ENCODE peak calls at places on chromosome 12, in ten cellular contexts. One of them, this sample, is unnamed.

GRCh38 chr12:75481774-75482173 is 1.2 kb downstream of the GLIPR1 start:
- DNase-seq in neural progenitor cell: no peak
- DNase-seq in NCI-H1417: no peak
- DNase-seq in tibial artery: no peak
- DNase-seq in germinal center: no peak
- DNase-seq in kidney tubule cell: peak; percentile 36
- DNase-seq in NCI-H1105 treated with DMSO at 0.1 percent for 48 hours: no peak
- DNase-seq in activated naive CD4-positive, alpha-beta T cell: no peak
- DNase-seq in activated T-helper 1 cell treated with anti-CD3 and anti-CD28 coated beads, Interleukin-12 subunit alpha, Interleukin-12 subunit beta, Interleukin-2, Interleukin-4 antibody, amounts not matched to agents 30 ng/mL and 10 ng/mL and 1 ng/mL, durations not matched to agents 14 hours and 24 hours and 36 hours: no peak
- DNase-seq in NCI-H1436: no peak
- DNase-seq in this sample: no peak

GRCh38 chr12:94178886-94179285 is 30.5 kb downstream of the PLXNC1 start:
- DNase-seq in NCI-H1417: no peak
- DNase-seq in activated T-helper 1 cell treated with anti-CD3 and anti-CD28 coated beads, Interleukin-12 subunit alpha, Interleukin-12 subunit beta, Interleukin-2, Interleukin-4 antibody, amounts not matched to agents 30 ng/mL and 10 ng/mL and 1 ng/mL, durations not matched to agents 14 hours and 24 hours and 36 hours: no peak
- DNase-seq in NCI-H1105 treated with DMSO at 0.1 percent for 48 hours: no peak
- DNase-seq in neural progenitor cell: no peak
- DNase-seq in tibial artery: no peak
- DNase-seq in germinal center: no peak
- DNase-seq in kidney tubule cell: no peak
- DNase-seq in activated naive CD4-positive, alpha-beta T cell: no peak
- DNase-seq in NCI-H1436: no peak
- DNase-seq in this sample: no peak

GRCh38 chr12:69977991-69978390 is 153.0 kb downstream of the MYRFL start:
- DNase-seq in activated T-helper 1 cell treated with anti-CD3 and anti-CD28 coated beads, Interleukin-12 subunit alpha, Interleukin-12 subunit beta, Interleukin-2, Interleukin-4 antibody, amounts not matched to agents 30 ng/mL and 10 ng/mL and 1 ng/mL, durations not matched to agents 14 hours and 24 hours and 36 hours: no peak
- DNase-seq in tibial artery: no peak
- DNase-seq in activated naive CD4-positive, alpha-beta T cell: no peak
- DNase-seq in NCI-H1105 treated with DMSO at 0.1 percent for 48 hours: no peak
- DNase-seq in NCI-H1417: no peak
- DNase-seq in neural progenitor cell: no peak
- DNase-seq in NCI-H1436: no peak
- DNase-seq in kidney tubule cell: no peak
- DNase-seq in germinal center: no peak
- DNase-seq in this sample: no peak

GRCh38 chr12:30696486-30696885 is 817 bp upstream of the IPO8 start:
- DNase-seq in germinal center: no peak
- DNase-seq in activated naive CD4-positive, alpha-beta T cell: no peak
- DNase-seq in NCI-H1105 treated with DMSO at 0.1 percent for 48 hours: no peak
- DNase-seq in neural progenitor cell: peak; percentile 17
- DNase-seq in kidney tubule cell: no peak
- DNase-seq in NCI-H1436: no peak
- DNase-seq in NCI-H1417: no peak
- DNase-seq in activated T-helper 1 cell treated with anti-CD3 and anti-CD28 coated beads, Interleukin-12 subunit alpha, Interleukin-12 subunit beta, Interleukin-2, Interleukin-4 antibody, amounts not matched to agents 30 ng/mL and 10 ng/mL and 1 ng/mL, durations not matched to agents 14 hours and 24 hours and 36 hours: no peak
- DNase-seq in tibial artery: no peak
- DNase-seq in this sample: no peak

GRCh38 chr12:57840701-57841100 is 5.8 kb downstream of the CTDSP2 start:
- DNase-seq in tibial artery: no peak
- DNase-seq in activated T-helper 1 cell treated with anti-CD3 and anti-CD28 coated beads, Interleukin-12 subunit alpha, Interleukin-12 subunit beta, Interleukin-2, Interleukin-4 antibody, amounts not matched to agents 30 ng/mL and 10 ng/mL and 1 ng/mL, durations not matched to agents 14 hours and 24 hours and 36 hours: no peak
- DNase-seq in NCI-H1105 treated with DMSO at 0.1 percent for 48 hours: peak; percentile 68
- DNase-seq in NCI-H1436: no peak
- DNase-seq in activated naive CD4-positive, alpha-beta T cell: no peak
- DNase-seq in germinal center: no peak
- DNase-seq in NCI-H1417: peak; percentile 73
- DNase-seq in neural progenitor cell: no peak
- DNase-seq in kidney tubule cell: no peak
- DNase-seq in this sample: no peak

GRCh38 chr12:94186461-94187237 is 38.3 kb downstream of the PLXNC1 start:
- DNase-seq in kidney tubule cell: peak; percentile 42
- DNase-seq in NCI-H1417: peak; percentile 98
- DNase-seq in activated naive CD4-positive, alpha-beta T cell: no peak
- DNase-seq in activated T-helper 1 cell treated with anti-CD3 and anti-CD28 coated beads, Interleukin-12 subunit alpha, Interleukin-12 subunit beta, Interleukin-2, Interleukin-4 antibody, amounts not matched to agents 30 ng/mL and 10 ng/mL and 1 ng/mL, durations not matched to agents 14 hours and 24 hours and 36 hours: no peak
- DNase-seq in germinal center: no peak
- DNase-seq in NCI-H1105 treated with DMSO at 0.1 percent for 48 hours: peak; percentile 84
- DNase-seq in neural progenitor cell: peak; percentile 96
- DNase-seq in NCI-H1436: peak; percentile 73
- DNase-seq in tibial artery: peak; percentile 56
- DNase-seq in this sample: no peak

GRCh38 chr12:94712852-94713545 is 62.6 kb upstream of the TMCC3 start:
- DNase-seq in activated T-helper 1 cell treated with anti-CD3 and anti-CD28 coated beads, Interleukin-12 subunit alpha, Interleukin-12 subunit beta, Interleukin-2, Interleukin-4 antibody, amounts not matched to agents 30 ng/mL and 10 ng/mL and 1 ng/mL, durations not matched to agents 14 hours and 24 hours and 36 hours: no peak
- DNase-seq in activated naive CD4-positive, alpha-beta T cell: no peak
- DNase-seq in neural progenitor cell: no peak
- DNase-seq in NCI-H1105 treated with DMSO at 0.1 percent for 48 hours: no peak
- DNase-seq in NCI-H1436: no peak
- DNase-seq in kidney tubule cell: no peak
- DNase-seq in germinal center: no peak
- DNase-seq in tibial artery: no peak
- DNase-seq in NCI-H1417: no peak
- DNase-seq in this sample: no peak

GRCh38 chr12:117966511-117966910 is 2.3 kb downstream of the KSR2 start:
- DNase-seq in NCI-H1436: no peak
- DNase-seq in NCI-H1417: peak; percentile 55
- DNase-seq in activated T-helper 1 cell treated with anti-CD3 and anti-CD28 coated beads, Interleukin-12 subunit alpha, Interleukin-12 subunit beta, Interleukin-2, Interleukin-4 antibody, amounts not matched to agents 30 ng/mL and 10 ng/mL and 1 ng/mL, durations not matched to agents 14 hours and 24 hours and 36 hours: no peak
- DNase-seq in NCI-H1105 treated with DMSO at 0.1 percent for 48 hours: peak; percentile 62
- DNase-seq in kidney tubule cell: no peak
- DNase-seq in germinal center: no peak
- DNase-seq in neural progenitor cell: no peak
- DNase-seq in activated naive CD4-positive, alpha-beta T cell: no peak
- DNase-seq in tibial artery: no peak
- DNase-seq in this sample: no peak

GRCh38 chr12:43407816-43408645 is 144.0 kb downstream of the ADAMTS20 start:
- DNase-seq in neural progenitor cell: no peak
- DNase-seq in NCI-H1436: no peak
- DNase-seq in germinal center: no peak
- DNase-seq in tibial artery: no peak
- DNase-seq in activated naive CD4-positive, alpha-beta T cell: no peak
- DNase-seq in NCI-H1105 treated with DMSO at 0.1 percent for 48 hours: no peak
- DNase-seq in NCI-H1417: no peak
- DNase-seq in activated T-helper 1 cell treated with anti-CD3 and anti-CD28 coated beads, Interleukin-12 subunit alpha, Interleukin-12 subunit beta, Interleukin-2, Interleukin-4 antibody, amounts not matched to agents 30 ng/mL and 10 ng/mL and 1 ng/mL, durations not matched to agents 14 hours and 24 hours and 36 hours: no peak
- DNase-seq in kidney tubule cell: no peak
- DNase-seq in this sample: no peak

GRCh38 chr12:12582895-12583303 is 20.2 kb upstream of the DUSP16 start:
- DNase-seq in activated T-helper 1 cell treated with anti-CD3 and anti-CD28 coated beads, Interleukin-12 subunit alpha, Interleukin-12 subunit beta, Interleukin-2, Interleukin-4 antibody, amounts not matched to agents 30 ng/mL and 10 ng/mL and 1 ng/mL, durations not matched to agents 14 hours and 24 hours and 36 hours: peak; percentile 30
- DNase-seq in NCI-H1436: no peak
- DNase-seq in tibial artery: no peak
- DNase-seq in NCI-H1417: no peak
- DNase-seq in NCI-H1105 treated with DMSO at 0.1 percent for 48 hours: no peak
- DNase-seq in kidney tubule cell: peak; percentile 47
- DNase-seq in neural progenitor cell: no peak
- DNase-seq in germinal center: peak; percentile 52
- DNase-seq in activated naive CD4-positive, alpha-beta T cell: no peak
- DNase-seq in this sample: no peak

GRCh38 chr12:27652174-27652763 is 44.0 kb upstream of the REP15 start:
- DNase-seq in tibial artery: peak; percentile 46
- DNase-seq in kidney tubule cell: peak; percentile 80
- DNase-seq in activated T-helper 1 cell treated with anti-CD3 and anti-CD28 coated beads, Interleukin-12 subunit alpha, Interleukin-12 subunit beta, Interleukin-2, Interleukin-4 antibody, amounts not matched to agents 30 ng/mL and 10 ng/mL and 1 ng/mL, durations not matched to agents 14 hours and 24 hours and 36 hours: peak; percentile 23
- DNase-seq in activated naive CD4-positive, alpha-beta T cell: no peak
- DNase-seq in NCI-H1436: peak; percentile 37
- DNase-seq in NCI-H1105 treated with DMSO at 0.1 percent for 48 hours: peak; percentile 68
- DNase-seq in germinal center: peak; percentile 34
- DNase-seq in NCI-H1417: peak; percentile 86
- DNase-seq in neural progenitor cell: peak; percentile 92
- DNase-seq in this sample: peak; percentile 38

GRCh38 chr12:66662729-66663128 is 16.1 kb downstream of the GRIP1 start:
- DNase-seq in NCI-H1417: no peak
- DNase-seq in activated T-helper 1 cell treated with anti-CD3 and anti-CD28 coated beads, Interleukin-12 subunit alpha, Interleukin-12 subunit beta, Interleukin-2, Interleukin-4 antibody, amounts not matched to agents 30 ng/mL and 10 ng/mL and 1 ng/mL, durations not matched to agents 14 hours and 24 hours and 36 hours: no peak
- DNase-seq in germinal center: no peak
- DNase-seq in NCI-H1105 treated with DMSO at 0.1 percent for 48 hours: peak; percentile 71
- DNase-seq in activated naive CD4-positive, alpha-beta T cell: no peak
- DNase-seq in kidney tubule cell: peak; percentile 59
- DNase-seq in NCI-H1436: no peak
- DNase-seq in tibial artery: no peak
- DNase-seq in neural progenitor cell: no peak
- DNase-seq in this sample: no peak

GRCh38 chr12:122140467-122141257 is 33.4 kb downstream of the IL31 start:
- DNase-seq in activated naive CD4-positive, alpha-beta T cell: no peak
- DNase-seq in NCI-H1436: no peak
- DNase-seq in neural progenitor cell: no peak
- DNase-seq in NCI-H1417: no peak
- DNase-seq in kidney tubule cell: no peak
- DNase-seq in activated T-helper 1 cell treated with anti-CD3 and anti-CD28 coated beads, Interleukin-12 subunit alpha, Interleukin-12 subunit beta, Interleukin-2, Interleukin-4 antibody, amounts not matched to agents 30 ng/mL and 10 ng/mL and 1 ng/mL, durations not matched to agents 14 hours and 24 hours and 36 hours: no peak
- DNase-seq in NCI-H1105 treated with DMSO at 0.1 percent for 48 hours: no peak
- DNase-seq in tibial artery: no peak
- DNase-seq in germinal center: no peak
- DNase-seq in this sample: no peak

GRCh38 chr12:123271182-123271491 is 519 bp downstream of the CDK2AP1 start:
- DNase-seq in germinal center: peak; percentile 85
- DNase-seq in NCI-H1436: peak; percentile 64
- DNase-seq in NCI-H1417: peak; percentile 74
- DNase-seq in NCI-H1105 treated with DMSO at 0.1 percent for 48 hours: peak; percentile 30
- DNase-seq in neural progenitor cell: peak; percentile 91
- DNase-seq in activated T-helper 1 cell treated with anti-CD3 and anti-CD28 coated beads, Interleukin-12 subunit alpha, Interleukin-12 subunit beta, Interleukin-2, Interleukin-4 antibody, amounts not matched to agents 30 ng/mL and 10 ng/mL and 1 ng/mL, durations not matched to agents 14 hours and 24 hours and 36 hours: peak; percentile 68
- DNase-seq in tibial artery: peak; percentile 63
- DNase-seq in kidney tubule cell: peak; percentile 69
- DNase-seq in activated naive CD4-positive, alpha-beta T cell: peak; percentile 72
- DNase-seq in this sample: peak; percentile 69

GRCh38 chr12:30905483-30906009 is 21.0 kb upstream of the TSPAN11 start:
- DNase-seq in NCI-H1417: no peak
- DNase-seq in NCI-H1105 treated with DMSO at 0.1 percent for 48 hours: no peak
- DNase-seq in kidney tubule cell: no peak
- DNase-seq in activated naive CD4-positive, alpha-beta T cell: no peak
- DNase-seq in germinal center: no peak
- DNase-seq in NCI-H1436: no peak
- DNase-seq in activated T-helper 1 cell treated with anti-CD3 and anti-CD28 coated beads, Interleukin-12 subunit alpha, Interleukin-12 subunit beta, Interleukin-2, Interleukin-4 antibody, amounts not matched to agents 30 ng/mL and 10 ng/mL and 1 ng/mL, durations not matched to agents 14 hours and 24 hours and 36 hours: no peak
- DNase-seq in neural progenitor cell: peak; percentile 56
- DNase-seq in tibial artery: no peak
- DNase-seq in this sample: no peak

GRCh38 chr12:64392221-64392620 is 1.7 kb upstream of the C12orf56 start:
- DNase-seq in NCI-H1105 treated with DMSO at 0.1 percent for 48 hours: no peak
- DNase-seq in kidney tubule cell: peak; percentile 52
- DNase-seq in tibial artery: no peak
- DNase-seq in activated T-helper 1 cell treated with anti-CD3 and anti-CD28 coated beads, Interleukin-12 subunit alpha, Interleukin-12 subunit beta, Interleukin-2, Interleukin-4 antibody, amounts not matched to agents 30 ng/mL and 10 ng/mL and 1 ng/mL, durations not matched to agents 14 hours and 24 hours and 36 hours: no peak
- DNase-seq in NCI-H1417: no peak
- DNase-seq in activated naive CD4-positive, alpha-beta T cell: no peak
- DNase-seq in germinal center: no peak
- DNase-seq in NCI-H1436: no peak
- DNase-seq in neural progenitor cell: peak; percentile 49
- DNase-seq in this sample: no peak

GRCh38 chr12:113221997-113222729 is 899 bp downstream of the TPCN1 start:
- DNase-seq in tibial artery: no peak
- DNase-seq in activated naive CD4-positive, alpha-beta T cell: no peak
- DNase-seq in NCI-H1417: no peak
- DNase-seq in germinal center: peak; percentile 30
- DNase-seq in neural progenitor cell: no peak
- DNase-seq in NCI-H1105 treated with DMSO at 0.1 percent for 48 hours: no peak
- DNase-seq in kidney tubule cell: peak; percentile 52
- DNase-seq in activated T-helper 1 cell treated with anti-CD3 and anti-CD28 coated beads, Interleukin-12 subunit alpha, Interleukin-12 subunit beta, Interleukin-2, Interleukin-4 antibody, amounts not matched to agents 30 ng/mL and 10 ng/mL and 1 ng/mL, durations not matched to agents 14 hours and 24 hours and 36 hours: peak; percentile 16
- DNase-seq in NCI-H1436: no peak
- DNase-seq in this sample: no peak

This sample was measured in naive B cell.